ENCODE peak calls at places on chromosomes 11 and 22, in four cellular contexts. One of them, this sample, is unnamed.
A peak's percentile ranks its signal among the peaks of the same experiment; 100 is the strongest.

GRCh38 chr11:116424615-116425261 is 348.0 kb downstream of the BUD13 start:
- DNase-seq in IMR-90: no peak
- DNase-seq in GM23338: no peak
- DNase-seq in HCT116: no peak
- DNase-seq in this sample: no peak

GRCh38 chr22:32354360-32355351 is 3.0 kb upstream of the RFPL3 start:
- DNase-seq in IMR-90: peak; percentile 67
- DNase-seq in GM23338: peak; percentile 53
- DNase-seq in HCT116: peak; percentile 49
- DNase-seq in this sample: no peak

GRCh38 chr22:48569476-48570233 is 1258.0 kb downstream of the BRD1 start:
- DNase-seq in HCT116: no peak
- DNase-seq in GM23338: no peak
- DNase-seq in IMR-90: no peak
- DNase-seq in this sample: no peak

GRCh38 chr11:100647861-100648260 is 39.2 kb upstream of the ARHGAP42 start:
- DNase-seq in HCT116: no peak
- DNase-seq in GM23338: peak; percentile 12
- DNase-seq in IMR-90: no peak
- DNase-seq in this sample: peak; percentile 26

GRCh38 chr22:28112548-28113043 is 193.5 kb upstream of the PITPNB start:
- DNase-seq in HCT116: peak; percentile 48
- DNase-seq in GM23338: peak; percentile 41
- DNase-seq in IMR-90: peak; percentile 43
- DNase-seq in this sample: peak; percentile 56

GRCh38 chr22:19807161-19807913 is 46.8 kb downstream of the TBX1 start:
- DNase-seq in HCT116: no peak
- DNase-seq in IMR-90: no peak
- DNase-seq in GM23338: no peak
- DNase-seq in this sample: no peak

GRCh38 chr11:121508449-121508848 is 55.7 kb upstream of the SORL1-AS1 start:
- DNase-seq in IMR-90: no peak
- DNase-seq in HCT116: no peak
- DNase-seq in GM23338: peak; percentile 68
- DNase-seq in this sample: no peak

GRCh38 chr11:68039526-68040086 is 781 bp downstream of the TCIRG1 start:
- DNase-seq in HCT116: no peak
- DNase-seq in GM23338: peak; percentile 44
- DNase-seq in IMR-90: no peak
- DNase-seq in this sample: no peak

GRCh38 chr22:44995282-44995597 is 14.6 kb downstream of the PHF21B start:
- DNase-seq in GM23338: no peak
- DNase-seq in IMR-90: no peak
- DNase-seq in HCT116: no peak
- DNase-seq in this sample: no peak

GRCh38 chr22:47552024-47552423 is 789.6 kb downstream of the TBC1D22A start:
- DNase-seq in IMR-90: no peak
- DNase-seq in HCT116: no peak
- DNase-seq in GM23338: no peak
- DNase-seq in this sample: no peak

GRCh38 chr11:98090861-98091575 is 929.7 kb upstream of the CNTN5 start:
- DNase-seq in HCT116: no peak
- DNase-seq in GM23338: no peak
- DNase-seq in IMR-90: no peak
- DNase-seq in this sample: no peak

GRCh38 chr11:57479925-57480324 is 19.6 kb downstream of the RTN4RL2 start:
- DNase-seq in IMR-90: no peak
- DNase-seq in HCT116: no peak
- DNase-seq in GM23338: peak; percentile 57
- DNase-seq in this sample: no peak

GRCh38 chr11:50187220-50187619 is 154.5 kb downstream of the OR4C45 start:
- DNase-seq in IMR-90: no peak
- DNase-seq in HCT116: no peak
- DNase-seq in GM23338: no peak
- DNase-seq in this sample: no peak

GRCh38 chr22:28911777-28912669 is 28.7 kb downstream of the ZNRF3 start:
- DNase-seq in HCT116: no peak
- DNase-seq in IMR-90: peak; percentile 65
- DNase-seq in GM23338: no peak
- DNase-seq in this sample: peak; percentile 53

GRCh38 chr22:50526849-50527801 is 1.7 kb upstream of the SCO2 start:
- DNase-seq in IMR-90: no peak
- DNase-seq in HCT116: no peak
- DNase-seq in GM23338: peak; percentile 67
- DNase-seq in this sample: peak; percentile 59

GRCh38 chr11:95690100-95690499 is 99.5 kb downstream of the FAM76B start:
- DNase-seq in IMR-90: no peak
- DNase-seq in HCT116: no peak
- DNase-seq in GM23338: no peak
- DNase-seq in this sample: no peak

GRCh38 chr11:114073506-114074381 is 14.2 kb downstream of the ZBTB16 start:
- DNase-seq in IMR-90: no peak
- DNase-seq in HCT116: no peak
- DNase-seq in GM23338: no peak
- DNase-seq in this sample: no peak

GRCh38 chr22:27238935-27239510 is 562.5 kb downstream of the MN1 start:
- DNase-seq in GM23338: no peak
- DNase-seq in HCT116: no peak
- DNase-seq in IMR-90: peak; percentile 97
- DNase-seq in this sample: peak; percentile 91

GRCh38 chr11:9170450-9170849 is 79.1 kb upstream of the SCUBE2 start:
- DNase-seq in IMR-90: peak; percentile 82
- DNase-seq in HCT116: no peak
- DNase-seq in GM23338: no peak
- DNase-seq in this sample: no peak

GRCh38 chr11:71339178-71339881 is 87.0 kb upstream of the SHANK2 start:
- DNase-seq in IMR-90: no peak
- DNase-seq in GM23338: no peak
- DNase-seq in HCT116: no peak
- DNase-seq in this sample: no peak

GRCh38 chr11:13907678-13908077 is 54.8 kb upstream of the SPON1 start:
- DNase-seq in IMR-90: no peak
- DNase-seq in HCT116: no peak
- DNase-seq in GM23338: no peak
- DNase-seq in this sample: no peak

GRCh38 chr11:15371533-15371932 is 256.8 kb downstream of the INSC start:
- DNase-seq in IMR-90: no peak
- DNase-seq in HCT116: no peak
- DNase-seq in GM23338: no peak
- DNase-seq in this sample: no peak

GRCh38 chr11:2919188-2919587 is 10.0 kb downstream of the PHLDA2 start:
- DNase-seq in HCT116: no peak
- DNase-seq in IMR-90: no peak
- DNase-seq in GM23338: no peak
- DNase-seq in this sample: no peak

GRCh38 chr11:413120-414081 is 1.4 kb downstream of the SIGIRR start:
- DNase-seq in HCT116: no peak
- DNase-seq in IMR-90: no peak
- DNase-seq in GM23338: no peak
- DNase-seq in this sample: no peak

GRCh38 chr11:82315093-82315492 is 418.6 kb downstream of the FAM181B start:
- DNase-seq in IMR-90: no peak
- DNase-seq in HCT116: no peak
- DNase-seq in GM23338: peak; percentile 81
- DNase-seq in this sample: peak; percentile 48

GRCh38 chr11:117799634-117800033 is 2.6 kb upstream of the DSCAML1 start:
- DNase-seq in HCT116: no peak
- DNase-seq in GM23338: no peak
- DNase-seq in IMR-90: no peak
- DNase-seq in this sample: no peak

GRCh38 chr22:23176645-23177027 is 3.7 kb upstream of the BCR start:
- DNase-seq in GM23338: no peak
- DNase-seq in HCT116: no peak
- DNase-seq in IMR-90: no peak
- DNase-seq in this sample: no peak

GRCh38 chr22:23180301-23180892 is at the start of gene BCR:
- DNase-seq in IMR-90: peak; percentile 65
- DNase-seq in HCT116: peak; percentile 34
- DNase-seq in GM23338: peak; percentile 78
- DNase-seq in this sample: peak; percentile 75

GRCh38 chr22:23177197-23177596 is 3.1 kb upstream of the BCR start:
- DNase-seq in HCT116: no peak
- DNase-seq in GM23338: no peak
- DNase-seq in IMR-90: no peak
- DNase-seq in this sample: no peak

GRCh38 chr22:23179381-23180294 is 671 bp upstream of the BCR start:
- DNase-seq in GM23338: peak; percentile 28
- DNase-seq in IMR-90: no peak
- DNase-seq in HCT116: no peak
- DNase-seq in this sample: peak; percentile 29

DNA sequence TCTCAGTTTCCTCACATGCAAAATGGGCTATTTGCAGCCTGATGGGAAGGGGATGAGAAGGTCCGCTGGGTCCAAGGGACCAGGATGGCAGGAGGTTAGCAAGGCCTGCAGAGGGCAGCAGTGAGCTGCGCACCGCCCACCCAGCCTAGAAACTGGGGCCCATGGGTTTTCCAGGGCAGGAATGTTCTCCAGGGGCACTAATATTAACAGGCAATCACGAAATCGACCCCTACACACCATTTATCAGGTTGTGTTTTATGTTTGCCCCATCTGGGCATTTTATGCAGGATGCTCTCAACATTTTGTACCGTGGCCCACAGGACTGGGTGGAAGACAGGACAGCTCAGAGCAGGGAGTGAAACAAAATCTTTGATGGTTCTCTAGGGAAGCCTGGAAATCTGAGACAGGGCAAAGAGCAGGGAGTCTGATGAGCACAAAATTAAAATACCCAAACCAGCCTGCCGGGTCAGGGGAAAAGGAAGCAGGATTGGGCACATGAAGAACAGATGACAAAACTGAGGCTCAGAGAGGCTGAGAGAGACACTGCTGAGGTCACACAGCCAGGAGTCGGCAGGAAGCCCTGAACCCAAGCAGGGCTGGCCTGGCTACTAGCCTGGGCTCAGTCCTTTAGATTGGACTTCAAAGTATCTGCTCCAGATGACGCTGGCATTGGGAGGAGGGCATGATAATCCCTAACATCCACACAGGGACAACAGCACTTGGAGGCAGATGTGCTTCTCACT is 1.6 kb upstream of the BCR start:
- DNase-seq in GM23338: peak; percentile 88
- DNase-seq in IMR-90: peak; percentile 38
- DNase-seq in HCT116: peak; percentile 27
- DNase-seq in this sample: peak; percentile 87
- H3K27ac ChIP-seq in GM23338: no peak overlapping the region
- H3K27ac ChIP-seq in IMR-90: no peak overlapping the region
- H3K27ac ChIP-seq in HCT116: no peak overlapping the region
- H3K27ac ChIP-seq in this sample: no peak overlapping the region

GRCh38 chr22:35542157-35542971 is 1.7 kb downstream of the RASD2 start:
- DNase-seq in GM23338: no peak
- DNase-seq in HCT116: no peak
- DNase-seq in IMR-90: no peak
- DNase-seq in this sample: no peak

GRCh38 chr22:35544189-35544588 is 3.6 kb downstream of the RASD2 start:
- DNase-seq in HCT116: no peak
- DNase-seq in GM23338: no peak
- DNase-seq in IMR-90: no peak
- DNase-seq in this sample: no peak

GRCh38 chr22:35543702-35544101 is 3.1 kb downstream of the RASD2 start:
- DNase-seq in GM23338: no peak
- DNase-seq in IMR-90: no peak
- DNase-seq in HCT116: no peak
- DNase-seq in this sample: no peak

GRCh38 chr22:35541254-35541748 is 670 bp downstream of the RASD2 start:
- DNase-seq in GM23338: peak; percentile 66
- DNase-seq in IMR-90: no peak
- DNase-seq in HCT116: no peak
- DNase-seq in this sample: no peak

DNA sequence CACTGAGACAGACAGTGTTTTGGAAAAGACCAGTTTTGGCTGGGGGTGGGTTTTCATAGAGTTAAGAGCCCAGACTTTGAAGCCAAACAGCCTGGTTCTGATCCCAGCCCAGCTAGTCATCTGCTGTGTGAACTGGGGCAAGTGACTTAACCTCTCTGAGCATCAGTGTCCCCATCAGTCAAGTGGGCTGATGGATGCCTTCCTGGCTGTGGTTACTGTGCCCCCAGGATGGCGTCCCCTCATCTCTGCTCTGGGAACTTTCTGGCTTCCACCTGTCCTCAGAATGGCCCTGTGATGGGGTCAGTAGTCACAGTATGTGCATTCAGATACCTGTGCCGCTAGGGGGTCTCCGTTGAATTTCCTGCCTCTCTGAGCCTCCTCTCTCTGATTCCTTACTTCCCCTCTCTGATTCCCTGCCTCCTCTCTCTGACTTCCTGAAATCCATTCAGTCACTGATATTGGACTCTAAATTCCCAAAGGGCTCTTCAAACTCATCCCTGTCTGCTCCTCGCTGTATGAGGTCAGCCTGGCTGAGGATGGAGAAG is 2.4 kb downstream of the RASD2 start:
- DNase-seq in IMR-90: no peak
- DNase-seq in HCT116: no peak
- DNase-seq in GM23338: peak; percentile 65
- DNase-seq in this sample: no peak
- H3K4me1 ChIP-seq in IMR-90: peaks cover 9% of the 10 kb centered on the region
- H3K4me1 ChIP-seq in HCT116: peaks cover 20% of the 10 kb centered on the region
- H3K4me1 ChIP-seq in GM23338: peaks cover 9% of the 10 kb centered on the region
- H3K4me1 ChIP-seq in this sample: no peaks in the 10 kb centered on the region

DNA sequence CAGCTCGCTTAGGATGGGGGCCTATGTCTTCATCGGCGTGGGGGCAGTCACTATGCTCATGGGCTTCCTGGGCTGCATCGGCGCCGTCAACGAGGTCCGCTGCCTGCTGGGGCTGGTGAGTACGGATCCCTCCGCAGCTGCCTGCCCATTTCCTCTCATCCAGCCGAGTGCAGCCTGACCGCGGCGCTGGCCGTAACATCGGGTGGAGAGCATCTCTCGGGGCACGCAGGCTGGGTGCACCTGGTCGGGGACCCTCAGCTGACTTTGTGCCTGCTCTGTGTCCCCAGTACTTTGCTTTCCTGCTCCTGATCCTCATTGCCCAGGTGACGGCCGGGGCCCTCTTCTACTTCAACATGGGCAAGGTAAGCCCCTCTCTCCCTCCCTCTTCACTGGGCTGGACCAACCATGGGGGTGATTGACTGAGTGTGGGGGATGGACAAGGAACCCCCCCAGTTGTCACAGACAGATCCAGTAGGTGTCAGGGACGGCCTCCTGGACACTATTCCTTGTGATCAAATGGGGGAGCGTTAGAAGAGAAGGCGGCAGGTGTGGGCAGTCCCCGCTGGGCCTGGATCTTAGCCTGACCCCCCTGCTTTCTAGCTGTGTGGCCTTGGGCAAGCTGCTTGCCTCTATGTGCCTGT is 39.7 kb downstream of the CD82 start:
- DNase-seq in HCT116: no peak
- DNase-seq in GM23338: no peak
- DNase-seq in IMR-90: no peak
- DNase-seq in this sample: no peak
- H3K27ac ChIP-seq in HCT116: no peak overlapping the region
- H3K27ac ChIP-seq in GM23338: no peak overlapping the region
- H3K27ac ChIP-seq in IMR-90: no peak overlapping the region
- H3K27ac ChIP-seq in this sample: no peak overlapping the region

DNA sequence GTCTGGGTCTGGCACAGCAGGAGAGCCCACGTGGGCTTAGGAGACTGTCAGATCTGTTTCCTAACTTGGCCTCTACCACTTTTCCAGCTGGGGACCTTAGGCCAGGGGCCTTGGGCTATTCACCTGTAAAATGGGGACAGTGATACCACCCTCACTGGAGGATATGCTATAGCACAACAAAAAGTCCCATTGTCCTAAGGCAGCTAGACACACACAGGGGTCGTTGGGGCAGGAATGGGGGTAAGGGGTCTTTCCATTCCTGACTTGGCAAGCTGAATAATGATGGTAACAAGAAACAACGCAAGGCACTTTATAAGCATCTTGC is 2.6 kb upstream of the SH3BP1 start:
- DNase-seq in IMR-90: no peak
- DNase-seq in GM23338: no peak
- DNase-seq in HCT116: no peak
- DNase-seq in this sample: no peak
- H3K4me1 ChIP-seq in IMR-90: peaks cover 48% of the 10 kb centered on the region
- H3K4me1 ChIP-seq in GM23338: peaks cover 33% of the 10 kb centered on the region
- H3K4me1 ChIP-seq in HCT116: peaks cover 31% of the 10 kb centered on the region
- H3K4me1 ChIP-seq in this sample: peaks cover 56% of the 10 kb centered on the region

This sample was measured in SJCRH30.